ENCODE peak calls at places on chromosome 5, in five cellular contexts. J, V, S, E and K are unnamed samples. For H3K4me1, the result is how much of the 10 kb centered on the place peaks cover.

GRCh38 chr5:72661405-72661804 is 154.2 kb upstream of the ZNF366 start:
- DNase-seq in V (no peak), J (peak), S (no peak), E (no peak), K (no peak)

GRCh38 chr5:180818275-180818674 is 15.7 kb upstream of the MGAT1 start:
- DNase-seq in J (no peak), S (no peak), E (no peak), V (no peak), K (no peak)

GRCh38 chr5:14156611-14157493 is 13.7 kb downstream of the TRIO start:
- DNase-seq in S (no peak), J (peak), E (peak), V (no peak), K (no peak)

GRCh38 chr5:124180523-124181461 is 565.6 kb downstream of the ZNF608 start:
- DNase-seq in V (no peak), J (peak), S (no peak), E (no peak), K (no peak)

GRCh38 chr5:79075646-79076426 is 6.3 kb downstream of the BHMT2 start:
- DNase-seq in S (no peak), V (no peak), E (no peak), J (no peak), K (no peak)

GRCh38 chr5:42993516-42994284 is 46.4 kb downstream of the ANXA2R start:
- DNase-seq in S (peak), V (no peak), E (no peak), J (peak), K (peak)

GRCh38 chr5:97488126-97488668 is 305.1 kb upstream of the RIOK2 start:
- DNase-seq in J (no peak), S (no peak), V (no peak), E (no peak), K (no peak)

GRCh38 chr5:77086611-77087483 is at the start of gene ZBED3:
- DNase-seq in S (peak), J (peak), E (peak), V (peak), K (peak)

GRCh38 chr5:56608216-56608925 is 207.0 kb upstream of the MAP3K1 start:
- DNase-seq in V (no peak), E (peak), S (peak), J (no peak), K (no peak)

GRCh38 chr5:75322066-75322465 is 15.0 kb upstream of the HMGCR start:
- DNase-seq in V (no peak), S (peak), J (no peak), E (no peak), K (no peak)
- H3K27ac ChIP-seq in V (no peak), S (no peak), J (no peak), E (peak), K (no peak)

GRCh38 chr5:52455920-52456319 is 331.8 kb upstream of the ITGA1 start:
- DNase-seq in V (no peak), J (no peak), S (no peak), E (no peak), K (no peak)

GRCh38 chr5:52452098-52452497 is 335.6 kb upstream of the ITGA1 start:
- DNase-seq in V (no peak), J (no peak), S (no peak), E (no peak), K (no peak)

GRCh38 chr5:52453176-52453575 is 334.5 kb upstream of the ITGA1 start:
- DNase-seq in S (no peak), E (no peak), V (no peak), J (no peak), K (no peak)

GRCh38 chr5:52457808-52458207 is 329.9 kb upstream of the ITGA1 start:
- DNase-seq in S (no peak), V (no peak), J (no peak), E (no peak), K (no peak)
- H3K4me1 ChIP-seq in S (under half), V (under half), J (under half), E (under half), K (under half)

GRCh38 chr5:159933531-159934485 is 17.5 kb downstream of the ADRA1B start:
- DNase-seq in J (no peak), E (no peak), S (no peak), V (no peak), K (no peak)

GRCh38 chr5:159923008-159923407 is 6.7 kb downstream of the ADRA1B start:
- DNase-seq in V (no peak), J (no peak), S (no peak), E (no peak), K (no peak)

GRCh38 chr5:159928122-159928960 is 12.1 kb downstream of the ADRA1B start:
- DNase-seq in E (peak), S (no peak), V (no peak), J (peak), K (no peak)
- H3K27ac ChIP-seq in E (no peak), S (no peak), V (no peak), J (peak), K (no peak)

GRCh38 chr5:3818612-3819011 is 223.0 kb downstream of the IRX1 start:
- DNase-seq in V (no peak), J (no peak), S (no peak), E (no peak), K (no peak)
- H3K4me1 ChIP-seq in V (under half), J (under half), S (under half), E (under half), K (under half)

DNA sequence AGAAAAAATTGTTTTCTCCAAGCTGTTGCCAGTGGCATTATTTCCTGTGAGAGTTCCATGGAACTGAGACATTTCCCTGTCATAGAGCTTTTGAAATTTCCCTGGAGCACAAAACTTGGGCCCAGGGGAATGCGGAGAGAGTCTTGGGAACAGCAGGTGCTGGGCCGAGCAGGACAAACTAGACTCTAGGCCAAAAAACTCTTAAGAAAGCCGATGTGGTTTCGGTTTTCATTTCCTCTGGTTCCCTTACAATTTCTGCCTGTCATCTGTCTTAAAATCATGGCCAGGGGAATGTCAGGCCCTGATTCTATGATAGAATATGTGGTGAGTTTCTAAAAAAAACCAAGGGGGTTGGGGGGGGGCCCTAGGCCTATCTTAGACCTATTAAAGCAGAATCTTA is 4.6 kb downstream of the SLC35A4 start:
- DNase-seq in E (no peak), V (no peak), J (no peak), S (no peak), K (no peak)
- H3K27ac ChIP-seq in E (no peak), V (peak), J (no peak), S (peak), K (peak)

GRCh38 chr5:157594675-157595074 is 19.1 kb upstream of the ADAM19 start:
- DNase-seq in S (no peak), V (no peak), J (no peak), E (no peak), K (no peak)

GRCh38 chr5:157591766-157592165 is 16.2 kb upstream of the ADAM19 start:
- DNase-seq in S (no peak), E (no peak), V (no peak), J (no peak), K (no peak)

GRCh38 chr5:157593036-157593435 is 17.5 kb upstream of the ADAM19 start:
- DNase-seq in V (no peak), J (no peak), S (no peak), E (no peak), K (no peak)

GRCh38 chr5:157594237-157594636 is 18.7 kb upstream of the ADAM19 start:
- DNase-seq in E (no peak), V (no peak), S (no peak), J (no peak), K (no peak)

GRCh38 chr5:157592594-157592993 is 17.0 kb upstream of the ADAM19 start:
- DNase-seq in J (no peak), V (no peak), E (no peak), S (no peak), K (no peak)
- H3K4me1 ChIP-seq in J (under half), V (under half), E (under half), S (under half), K (under half)

DNA sequence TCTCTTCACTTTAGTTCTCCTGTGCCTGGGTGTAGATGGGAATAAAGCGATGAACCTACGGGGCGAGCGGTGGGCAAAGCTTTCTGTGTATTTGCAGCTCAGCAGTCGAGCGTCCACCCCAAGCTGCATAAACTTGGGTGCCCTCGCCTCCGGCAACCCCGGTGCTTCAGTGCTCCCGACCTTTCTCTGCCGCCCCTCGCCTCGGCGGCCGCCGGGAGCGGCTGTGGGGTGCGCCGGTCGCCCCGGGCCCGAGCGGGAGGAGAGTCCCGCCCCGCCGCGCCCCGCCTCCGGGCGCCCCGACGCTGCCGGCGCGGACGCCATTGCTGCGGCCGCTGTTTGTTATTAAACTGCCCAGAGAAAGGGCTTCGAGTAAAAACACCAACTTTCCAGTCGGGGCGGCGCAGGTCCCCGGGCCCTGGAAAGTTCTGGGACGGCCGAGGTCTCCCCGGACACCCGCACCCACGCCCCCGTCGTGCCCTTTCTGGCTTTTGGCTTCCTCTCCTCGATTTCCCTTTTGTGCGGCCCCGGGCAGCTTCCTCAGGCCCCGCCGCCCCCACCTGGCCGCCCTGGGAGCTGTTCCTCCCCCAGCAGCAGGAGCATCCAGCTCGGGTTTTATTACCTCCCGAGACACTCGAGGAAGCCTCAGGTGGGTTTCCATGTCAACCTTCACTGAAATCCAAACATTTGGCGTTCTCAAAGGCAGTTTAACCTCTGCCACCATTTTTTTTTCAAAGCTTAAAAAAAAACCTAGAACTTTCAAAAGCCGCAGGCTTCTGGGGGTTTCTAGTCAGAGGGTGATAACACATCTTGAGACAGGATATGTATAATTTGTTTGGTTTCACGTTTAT is 334.3 kb downstream of the CWC27 start:
- DNase-seq in V (peak), J (peak), S (peak), E (peak), K (peak)
- H3K27ac ChIP-seq in V (peak), J (peak), S (peak), E (peak), K (peak)

GRCh38 chr5:147481857-147482256 is 28.0 kb downstream of the DPYSL3 start:
- DNase-seq in J (peak), S (no peak), E (no peak), V (no peak), K (no peak)

GRCh38 chr5:147482426-147483196 is 27.3 kb downstream of the DPYSL3 start:
- DNase-seq in J (no peak), V (no peak), E (no peak), S (no peak), K (no peak)

GRCh38 chr5:147484708-147485020 is 25.2 kb downstream of the DPYSL3 start:
- DNase-seq in J (no peak), E (no peak), S (no peak), V (no peak), K (no peak)

GRCh38 chr5:147483961-147484707 is 25.7 kb downstream of the DPYSL3 start:
- DNase-seq in J (peak), E (no peak), S (peak), V (peak), K (no peak)

GRCh38 chr5:147483197-147483790 is 26.6 kb downstream of the DPYSL3 start:
- DNase-seq in S (no peak), J (no peak), E (no peak), V (no peak), K (no peak)
- H3K4me1 ChIP-seq in S (under half), J (under half), E (under half), V (under half), K (under half)

DNA sequence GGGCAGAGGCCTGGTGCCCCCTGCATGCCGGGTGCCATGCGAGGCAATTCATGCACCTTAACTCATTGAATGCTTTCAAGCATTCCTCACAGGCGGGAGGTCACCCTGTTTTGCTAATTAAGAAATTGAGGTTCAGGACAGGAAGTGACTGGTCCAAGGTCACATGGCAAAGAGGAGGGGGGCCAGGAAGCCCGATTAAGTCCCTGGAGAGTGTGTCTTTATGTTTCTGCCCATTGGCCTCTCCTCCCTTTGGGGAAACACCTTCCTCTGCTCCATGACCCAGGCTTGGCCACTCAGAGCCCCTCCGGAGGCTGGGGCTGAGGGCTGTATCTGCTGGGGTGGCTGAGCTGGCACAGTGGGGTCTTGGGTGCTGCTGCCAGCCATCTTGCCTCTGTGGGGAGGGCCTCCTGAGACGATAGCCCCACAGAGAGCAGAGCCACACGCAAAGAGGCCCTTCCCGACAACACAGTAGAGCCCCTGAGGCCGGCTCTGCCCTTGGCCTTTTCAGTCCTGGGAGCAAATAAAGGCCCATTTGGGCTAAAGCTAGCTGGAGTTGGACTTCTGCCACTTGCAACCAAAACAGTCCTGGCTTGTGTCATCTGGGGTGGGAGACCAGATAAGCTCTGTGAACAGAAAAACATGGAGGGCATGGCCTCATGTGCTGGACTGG is 90.8 kb upstream of the NEURL1B start:
- DNase-seq in V (no peak), E (no peak), S (no peak), J (no peak), K (no peak)
- H3K27ac ChIP-seq in V (no peak), E (no peak), S (peak), J (no peak), K (no peak)